ENCODE peak calls at places on chromosomes 6 and 20, in seven cellular contexts. S is adrenal gland, G is HCT116, Y is A549, W is spleen, M is heart left ventricle, O is stomach. H is an unnamed sample.
A peak's percentile ranks its signal among the peaks of the same experiment; 100 is the strongest.

GRCh38 chr6:135904666-135905065 is 53.2 kb downstream of the PDE7B start:
- DNase-seq in M (no peak), O (no peak), Y (no peak), W (no peak), G (no peak), S (no peak), H (no peak)

GRCh38 chr6:27136077-27136644 is 111.3 kb upstream of the PRSS16 start:
- DNase-seq in O (no peak), W (no peak), S (no peak), Y (no peak), M (no peak), G (no peak), H (no peak)

GRCh38 chr6:153976921-153977693 is 61.9 kb upstream of the OPRM1 start:
- DNase-seq in W (no peak), Y (no peak), O (no peak), S (no peak), G (no peak), M (no peak), H (no peak)

GRCh38 chr20:20207872-20208271 is 155.5 kb downstream of the CFAP61 start:
- DNase-seq in O (no peak), W (no peak), Y (no peak), G (no peak), M (no peak), S (no peak), H (no peak)

GRCh38 chr20:49775229-49775693 is 37.4 kb upstream of the SLC9A8 start:
- DNase-seq in O (peak; percentile 84), G (peak; percentile 77), W (no peak), M (peak; percentile 75), S (peak; percentile 84), Y (peak; percentile 78), H (no peak)

GRCh38 chr20:50995506-50995905 is 27.4 kb downstream of the KCNG1 start:
- DNase-seq in S (no peak), M (no peak), G (no peak), O (no peak), Y (no peak), W (no peak), H (no peak)

GRCh38 chr6:26537160-26537845 is 863 bp upstream of the HMGN4 start:
- DNase-seq in Y (no peak), W (peak; percentile 94), S (peak; percentile 91), G (peak; percentile 92), O (peak; percentile 89), M (peak; percentile 90), H (peak; percentile 46)

GRCh38 chr6:122798099-122798641 is 9.1 kb downstream of the SMPDL3A start:
- DNase-seq in O (peak; percentile 78), W (no peak), S (peak; percentile 66), Y (peak; percentile 15), M (no peak), G (peak; percentile 83), H (no peak)

GRCh38 chr6:167267896-167268528 is 23.1 kb upstream of the UNC93A start:
- DNase-seq in O (no peak), M (no peak), W (no peak), G (no peak), S (no peak), Y (no peak), H (no peak)

GRCh38 chr6:30163090-30163917 is at the start of gene TRIM15:
- DNase-seq in O (no peak), G (peak; percentile 73), S (no peak), M (no peak), W (no peak), Y (no peak), H (no peak)

GRCh38 chr6:113782641-113783040 is 74.5 kb upstream of the MARCKS start:
- DNase-seq in G (no peak), Y (no peak), M (no peak), O (no peak), S (no peak), W (no peak), H (no peak)

GRCh38 chr20:32358883-32359632 is 927 bp downstream of the ASXL1 start:
- DNase-seq in Y (peak; percentile 62), W (peak; percentile 94), M (peak; percentile 81), G (no peak), S (peak; percentile 83), O (peak; percentile 77), H (peak; percentile 58)

GRCh38 chr6:105780146-105780860 is 305.8 kb upstream of the PRDM1 start:
- DNase-seq in O (no peak), W (no peak), S (no peak), M (no peak), G (peak; percentile 21), Y (no peak), H (no peak)

GRCh38 chr6:168533428-168533827 is 92.4 kb downstream of the SMOC2 start:
- DNase-seq in G (no peak), Y (no peak), W (no peak), O (peak; percentile 55), S (no peak), M (peak; percentile 61), H (no peak)

GRCh38 chr20:19769516-19769915 is 11.5 kb downstream of the RIN2 start:
- DNase-seq in G (no peak), M (no peak), Y (no peak), O (no peak), S (no peak), W (no peak), H (no peak)

GRCh38 chr6:167758309-167759023 is 68.2 kb upstream of the AFDN start:
- DNase-seq in M (no peak), S (no peak), W (peak; percentile 46), O (no peak), G (no peak), Y (no peak), H (no peak)

GRCh38 chr6:156250593-156250992 is 526.6 kb upstream of the ARID1B start:
- DNase-seq in G (no peak), O (no peak), Y (no peak), M (no peak), W (no peak), S (no peak), H (no peak)

DNA sequence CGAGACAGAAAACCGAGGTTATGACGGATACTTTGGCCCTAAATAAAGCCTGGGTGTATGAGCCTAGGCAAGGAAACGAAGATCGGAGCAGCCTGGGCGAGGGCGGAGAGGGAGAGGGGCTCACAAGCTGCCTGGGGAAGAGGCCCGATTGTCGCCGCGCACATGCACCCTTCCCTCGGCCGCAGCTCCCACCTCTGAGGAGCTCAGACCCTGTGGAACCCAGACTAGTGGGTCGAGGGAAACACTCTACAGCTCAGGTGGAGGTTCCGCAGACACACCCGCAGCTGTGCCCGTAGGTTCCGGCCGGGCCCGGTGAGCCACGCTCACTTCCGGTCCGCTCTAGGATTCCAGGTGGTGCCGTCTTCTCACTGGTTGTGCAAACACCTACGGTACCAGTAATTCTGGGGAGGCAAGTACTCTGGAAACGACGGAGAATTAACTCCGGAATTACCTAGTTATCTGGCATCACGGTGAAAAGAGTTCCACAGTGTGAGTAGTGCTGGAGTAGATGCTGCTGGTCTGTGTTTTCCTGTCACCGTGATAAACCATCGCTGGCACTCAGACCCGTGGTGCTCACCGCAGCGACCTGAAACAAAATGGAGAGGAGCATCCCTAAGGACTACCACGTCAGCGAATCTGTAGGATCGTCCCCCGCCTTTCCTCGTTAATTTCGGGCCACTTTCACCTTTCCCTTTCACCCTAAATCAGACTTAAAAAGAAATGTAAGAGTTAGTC is 61.5 kb downstream of the GPX5 start:
- DNase-seq in O (peak; percentile 73), W (peak; percentile 83), G (no peak), S (peak; percentile 54), Y (peak; percentile 67), M (peak; percentile 62), H (peak; percentile 45)
- TF ChIP-seq POLR2A in O (no peak), W (no peak), G (no peak), S (no peak), Y (peak; percentile 73), M (no peak), H (peak; percentile 51)

DNA sequence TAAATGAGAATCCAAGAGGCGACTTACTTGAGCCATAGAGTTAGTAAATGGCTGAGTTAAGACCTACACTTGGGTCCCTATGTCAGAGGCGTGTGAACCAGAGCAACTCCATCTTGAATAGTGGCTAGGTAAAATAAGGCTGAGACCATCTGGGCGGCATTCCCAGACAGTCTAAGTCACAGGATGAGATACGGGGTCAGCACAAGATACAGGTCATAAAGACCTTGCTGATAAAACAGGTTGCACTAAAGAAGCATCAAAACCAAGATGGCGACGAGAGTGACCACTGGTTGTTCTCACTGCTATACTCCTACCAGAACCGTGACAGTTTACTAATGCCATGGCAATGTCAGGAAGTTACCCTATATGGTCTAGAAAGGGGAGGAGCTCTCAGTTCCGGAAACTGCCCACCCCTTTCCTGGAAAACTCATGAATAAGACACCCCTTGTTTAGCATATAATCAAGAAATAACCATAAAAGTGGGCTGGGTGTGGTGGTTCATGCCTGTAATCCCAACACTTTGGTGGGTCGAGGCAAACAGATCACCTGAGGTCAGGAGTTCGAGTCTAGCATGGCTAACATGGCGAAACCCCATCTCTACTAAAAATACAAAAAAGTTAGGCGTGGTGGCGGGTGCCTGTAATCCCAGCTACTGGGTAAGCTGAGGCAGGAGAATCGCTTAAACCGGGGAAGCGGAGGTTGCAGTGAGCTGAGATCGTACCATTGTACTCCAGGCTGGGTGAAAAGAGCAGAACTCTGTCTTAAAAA is 43.9 kb upstream of the EEF1A1 start:
- DNase-seq in W (no peak), O (no peak), Y (no peak), G (no peak), S (no peak), M (no peak), H (no peak)
- TF ChIP-seq POLR2A in W (no peak), O (no peak), Y (no peak), G (no peak), S (no peak), M (no peak), H (no peak)

GRCh38 chr6:139446104-139446715 is 71.8 kb upstream of the CITED2 start:
- DNase-seq in W (no peak), Y (no peak), M (no peak), S (no peak), G (no peak), O (no peak), H (no peak)

GRCh38 chr6:139448998-139449610 is 74.7 kb upstream of the CITED2 start:
- DNase-seq in W (no peak), M (no peak), O (no peak), G (no peak), Y (no peak), S (no peak), H (no peak)

GRCh38 chr6:139446768-139447167 is 72.3 kb upstream of the CITED2 start:
- DNase-seq in M (no peak), Y (no peak), G (no peak), S (no peak), W (no peak), O (no peak), H (no peak)

GRCh38 chr6:139449611-139450000 is 75.2 kb upstream of the CITED2 start:
- DNase-seq in W (no peak), O (no peak), S (no peak), G (no peak), M (no peak), Y (no peak), H (no peak)

GRCh38 chr6:139448094-139448649 is 73.7 kb upstream of the CITED2 start:
- DNase-seq in O (no peak), Y (no peak), S (no peak), W (no peak), G (no peak), M (no peak), H (no peak)
- TF ChIP-seq POLR2A in O (no peak), Y (no peak), S (no peak), W (no peak), G (no peak), M (no peak), H (no peak)

GRCh38 chr6:14910692-14911547 is 334.9 kb upstream of the JARID2 start:
- DNase-seq in S (peak; percentile 34), Y (no peak), W (peak; percentile 89), O (peak; percentile 38), M (peak; percentile 56), G (no peak), H (peak; percentile 31)
- TF ChIP-seq POLR2A in S (no peak), Y (no peak), W (no peak), O (no peak), M (no peak), G (no peak), H (no peak)

H was measured in GM12892.